ENCODE peak calls at places on chromosomes 2 and 18, in four cellular contexts. B is stimulated activated naive B cell treated with anti-CD40 and anti-IgM and Interleukin-4, amounts not matched to agents 10 μg/mL and 1 μg/mL and 100 μg/mL, for 72 hours; X is cardiac fibroblast; F is foreskin fibroblast. O is an unnamed sample.

GRCh38 chr18:57913686-57914085 is 110.6 kb upstream of the ATP8B1 start:
- DNase-seq in F (no peak), B (no peak), X (no peak), O (no peak)

GRCh38 chr2:96116424-96116878 is at the start of gene ADRA2B:
- DNase-seq in X (no peak), F (peak; percentile 14), B (no peak), O (peak; percentile 80)

GRCh38 chr2:181465686-181466375 is 8.6 kb downstream of the ITGA4 start:
- DNase-seq in B (no peak), X (peak; percentile 70), F (peak; percentile 75), O (no peak)

GRCh38 chr2:234335676-234336228 is 161.1 kb downstream of the ARL4C start:
- DNase-seq in B (peak; percentile 58), X (peak; percentile 51), F (peak; percentile 89), O (no peak)

GRCh38 chr2:8447610-8448221 is 234.1 kb upstream of the ID2 start:
- DNase-seq in B (no peak), F (peak; percentile 20), X (peak; percentile 16), O (no peak)

GRCh38 chr2:102606353-102606752 is 13.0 kb upstream of the SLC9A2 start:
- DNase-seq in B (no peak), X (peak; percentile 37), F (no peak), O (no peak)

GRCh38 chr2:99187011-99187410 is 6.0 kb downstream of the MRPL30 start:
- DNase-seq in X (no peak), F (no peak), B (no peak), O (no peak)

GRCh38 chr18:79477711-79478483 is 82.2 kb downstream of the NFATC1 start:
- DNase-seq in F (no peak), X (no peak), B (no peak), O (no peak)

GRCh38 chr2:53939656-53940055 is 31.1 kb downstream of the PSME4 start:
- DNase-seq in X (peak; percentile 8), B (no peak), F (no peak), O (no peak)

GRCh38 chr2:170212625-170213280 is 34.8 kb downstream of the MYO3B start:
- DNase-seq in X (peak; percentile 14), B (no peak), F (no peak), O (peak; percentile 24)

GRCh38 chr2:148255929-148256328 is 235.0 kb downstream of the MBD5 start:
- DNase-seq in X (no peak), F (no peak), B (no peak), O (no peak)

GRCh38 chr2:23791030-23791429 is 135.9 kb downstream of the ATAD2B start:
- DNase-seq in B (no peak), X (peak; percentile 81), F (peak; percentile 42), O (no peak)

GRCh38 chr2:226835420-226835795 is 446 bp upstream of the RHBDD1 start:
- DNase-seq in B (no peak), F (peak; percentile 12), X (no peak), O (no peak)

GRCh38 chr18:34114996-34115395 is 109.7 kb downstream of the NOL4 start:
- DNase-seq in X (peak; percentile 9), B (no peak), F (no peak), O (no peak)

GRCh38 chr2:44954306-44954901 is 12.9 kb downstream of the SIX3 start:
- DNase-seq in X (no peak), B (no peak), F (no peak), O (no peak)

GRCh38 chr2:20649586-20650375 is 1.1 kb downstream of the HS1BP3 start:
- DNase-seq in X (no peak), B (no peak), F (peak; percentile 28), O (no peak)

GRCh38 chr2:121360566-121361300 is 75.7 kb upstream of the TFCP2L1 start:
- DNase-seq in F (peak; percentile 88), X (peak; percentile 93), B (no peak), O (no peak)

GRCh38 chr2:3051266-3051665 is 326.4 kb downstream of the EIPR1 start:
- DNase-seq in F (no peak), X (no peak), B (no peak), O (no peak)

GRCh38 chr2:145018502-145018901 is 498.6 kb upstream of the ZEB2 start:
- DNase-seq in F (no peak), B (no peak), X (no peak), O (no peak)

GRCh38 chr18:58865714-58866113 is 1.0 kb downstream of the ZNF532 start:
- DNase-seq in X (no peak), B (no peak), F (no peak), O (no peak)

GRCh38 chr2:26584656-26585055 is 56.5 kb downstream of the CIB4 start:
- DNase-seq in B (no peak), X (no peak), F (no peak), O (no peak)

GRCh38 chr2:241373449-241373848 is 17.4 kb downstream of the FARP2 start:
- DNase-seq in B (no peak), X (no peak), F (no peak), O (no peak)

GRCh38 chr18:14124689-14125088 is 7.5 kb downstream of the ZNF519 start:
- DNase-seq in F (no peak), X (no peak), B (no peak), O (no peak)

GRCh38 chr18:5503740-5504139 is 40.1 kb downstream of the EPB41L3 start:
- DNase-seq in X (peak; percentile 61), F (no peak), B (no peak), O (no peak)

GRCh38 chr18:44098551-44099098 is 582.1 kb upstream of the SETBP1 start:
- DNase-seq in F (peak; percentile 18), X (peak; percentile 62), B (peak; percentile 17), O (peak; percentile 3)

GRCh38 chr2:64975232-64975791 is 13.9 kb upstream of the SLC1A4 start:
- DNase-seq in B (no peak), X (peak; percentile 56), F (peak; percentile 64), O (no peak)

GRCh38 chr2:12457831-12458230 is 258.9 kb upstream of the TRIB2 start:
- DNase-seq in F (no peak), B (no peak), X (peak; percentile 40), O (no peak)

GRCh38 chr2:169222665-169223064 is 139.7 kb downstream of the LRP2 start:
- DNase-seq in B (no peak), F (no peak), X (no peak), O (no peak)

O was measured in GM06990.